ENCODE peak calls at places on chromosome 9, in four cellular contexts. U is ascending aorta; M is immature natural killer cell; T is activated T-helper 9 cell treated with anti-CD3 and anti-CD28 coated beads, Interleukin-2, amount 50 U/mL, for 16 hours. L is an unnamed sample.

GRCh38 chr9:90078988-90079457 is 474.2 kb downstream of the GADD45G start:
- DNase-seq in T (no peak), M (no peak), U (no peak), L (no peak)

GRCh38 chr9:124285903-124286291 is 28.1 kb downstream of the NEK6 start:
- DNase-seq in M (peak; percentile 46), U (peak; percentile 55), T (peak; percentile 26), L (no peak)

GRCh38 chr9:81737871-81738507 is 48.6 kb upstream of the TLE1 start:
- DNase-seq in U (peak; percentile 41), T (no peak), M (no peak), L (no peak)

GRCh38 chr9:108410161-108410560 is 445.6 kb downstream of the ACTL7B start:
- DNase-seq in T (no peak), U (no peak), M (no peak), L (no peak)

GRCh38 chr9:91416086-91416712 is 7.4 kb downstream of the NFIL3 start:
- DNase-seq in M (no peak), U (no peak), T (no peak), L (no peak)

GRCh38 chr9:125897481-125897880 is 150.3 kb downstream of the PBX3 start:
- DNase-seq in U (no peak), M (no peak), T (no peak), L (no peak)

GRCh38 chr9:96021616-96022444 is 146.3 kb downstream of the ERCC6L2 start:
- DNase-seq in T (no peak), M (no peak), U (no peak), L (no peak)

GRCh38 chr9:107782789-107783188 is 293.2 kb upstream of the KLF4 start:
- DNase-seq in U (no peak), T (no peak), M (no peak), L (no peak)

GRCh38 chr9:2299156-2299842 is 284.2 kb downstream of the SMARCA2 start:
- DNase-seq in U (no peak), T (no peak), M (no peak), L (no peak)

GRCh38 chr9:3863686-3864085 is 337.9 kb upstream of the RFX3 start:
- DNase-seq in T (no peak), M (no peak), U (no peak), L (no peak)

GRCh38 chr9:113677057-113677456 is 199.1 kb upstream of the ZNF618 start:
- DNase-seq in U (no peak), M (no peak), T (no peak), L (no peak)

GRCh38 chr9:136849960-136850865 is 1.0 kb downstream of the PHPT1 start:
- DNase-seq in M (no peak), T (no peak), U (no peak), L (no peak)

GRCh38 chr9:96450613-96451544 is 910 bp downstream of the HABP4 start:
- DNase-seq in T (peak; percentile 3), M (peak; percentile 16), U (no peak), L (peak; percentile 20)

GRCh38 chr9:107351382-107352045 is 68.4 kb downstream of the RAD23B start:
- DNase-seq in M (no peak), U (no peak), T (no peak), L (no peak)

GRCh38 chr9:68522954-68523353 is 17.7 kb downstream of the TMEM252 start:
- DNase-seq in U (no peak), T (no peak), M (no peak), L (no peak)

GRCh38 chr9:80867731-80868130 is 821.6 kb downstream of the TLE1 start:
- DNase-seq in M (no peak), U (no peak), T (no peak), L (no peak)

GRCh38 chr9:69504058-69504457 is 168.1 kb downstream of the APBA1 start:
- DNase-seq in U (no peak), M (no peak), T (no peak), L (no peak)

GRCh38 chr9:127183814-127184582 is 61.6 kb upstream of the ANGPTL2 start:
- DNase-seq in M (no peak), T (no peak), U (peak; percentile 32), L (no peak)

GRCh38 chr9:112193562-112194288 is 18.6 kb upstream of the SUSD1 start:
- DNase-seq in T (no peak), M (no peak), U (no peak), L (no peak)

GRCh38 chr9:135275163-135275925 is 187.9 kb downstream of the OLFM1 start:
- DNase-seq in U (no peak), T (no peak), M (no peak), L (no peak)

GRCh38 chr9:21334969-21335632 is at the start of gene KLHL9:
- DNase-seq in M (peak; percentile 89), T (peak; percentile 81), U (peak; percentile 54), L (peak; percentile 78)

GRCh38 chr9:111348821-111349271 is 18.8 kb upstream of the OR2K2 start:
- DNase-seq in T (no peak), M (no peak), U (no peak), L (no peak)

GRCh38 chr9:135574331-135574730 is 12.8 kb downstream of the PAEP start:
- DNase-seq in M (no peak), T (no peak), U (no peak), L (no peak)

L was measured in activated T-helper 1 cell treated with Interleukin-2 at 50 U/mL for 16 hours.